ENCODE peak calls at places on chromosomes 13 and 19, in ten cellular contexts. A is CD8-positive, alpha-beta T cell; N is PC-9; K is IMR-90; V is tibial nerve; I is omental fat pad; R is colonic mucosa; H is OCI-LY7; L is mesothelial cell of epicardium; Q is CD4-positive, alpha-beta T cell. D is an unnamed sample.

GRCh38 chr13:50370303-50370950 is 355.2 kb downstream of the KCNRG start:
- DNase-seq in Q (no peak), V (no peak), A (no peak), I (no peak), L (no peak), R (no peak), N (no peak), H (peak), K (no peak), D (peak)

GRCh38 chr19:43625918-43626579 is 6.6 kb upstream of the ZNF428 start:
- DNase-seq in R (peak), V (no peak), A (no peak), K (no peak), I (no peak), L (no peak), Q (no peak), H (no peak), N (no peak), D (no peak)

GRCh38 chr19:58020129-58020528 is 13.7 kb upstream of the ZSCAN1 start:
- DNase-seq in K (no peak), N (no peak), R (no peak), L (no peak), H (no peak), A (no peak), Q (no peak), I (no peak), V (no peak), D (no peak)

GRCh38 chr13:48853381-48854102 is 122.2 kb upstream of the FNDC3A start:
- DNase-seq in I (no peak), R (no peak), K (peak), H (no peak), N (no peak), Q (no peak), A (no peak), L (no peak), V (no peak), D (no peak)

GRCh38 chr13:114017028-114017630 is 43.3 kb upstream of the C13orf46 start:
- DNase-seq in R (no peak), Q (no peak), A (no peak), L (no peak), K (peak), I (no peak), N (no peak), H (no peak), V (no peak), D (no peak)

GRCh38 chr19:45817010-45817724 is 2.1 kb upstream of the RSPH6A start:
- DNase-seq in V (peak), K (peak), A (peak), L (peak), R (peak), H (peak), Q (peak), N (peak), I (peak), D (peak)

GRCh38 chr19:38221919-38222828 is 1.8 kb downstream of the DPF1 start:
- DNase-seq in A (no peak), L (no peak), I (no peak), H (no peak), R (no peak), Q (no peak), N (no peak), V (no peak), K (no peak), D (no peak)

GRCh38 chr19:48487944-48488343 is 18.8 kb downstream of the CYTH2 start:
- DNase-seq in Q (no peak), A (no peak), R (peak), N (peak), V (no peak), K (peak), I (peak), L (no peak), H (no peak), D (no peak)

GRCh38 chr13:54185785-54186184 is 1157.2 kb downstream of the OLFM4 start:
- DNase-seq in L (no peak), R (no peak), I (no peak), A (no peak), K (no peak), Q (no peak), N (peak), V (no peak), H (no peak), D (no peak)

GRCh38 chr19:5026706-5027273 is 57.9 kb downstream of the KDM4B start:
- DNase-seq in R (no peak), L (no peak), N (no peak), V (no peak), K (no peak), Q (no peak), H (no peak), A (no peak), I (no peak), D (no peak)
- TF ChIP-seq CTCF in R (no peak), L (no peak), N (no peak), V (no peak), K (peak), Q (no peak), H (peak), A (no peak), I (no peak), D (no peak)

DNA sequence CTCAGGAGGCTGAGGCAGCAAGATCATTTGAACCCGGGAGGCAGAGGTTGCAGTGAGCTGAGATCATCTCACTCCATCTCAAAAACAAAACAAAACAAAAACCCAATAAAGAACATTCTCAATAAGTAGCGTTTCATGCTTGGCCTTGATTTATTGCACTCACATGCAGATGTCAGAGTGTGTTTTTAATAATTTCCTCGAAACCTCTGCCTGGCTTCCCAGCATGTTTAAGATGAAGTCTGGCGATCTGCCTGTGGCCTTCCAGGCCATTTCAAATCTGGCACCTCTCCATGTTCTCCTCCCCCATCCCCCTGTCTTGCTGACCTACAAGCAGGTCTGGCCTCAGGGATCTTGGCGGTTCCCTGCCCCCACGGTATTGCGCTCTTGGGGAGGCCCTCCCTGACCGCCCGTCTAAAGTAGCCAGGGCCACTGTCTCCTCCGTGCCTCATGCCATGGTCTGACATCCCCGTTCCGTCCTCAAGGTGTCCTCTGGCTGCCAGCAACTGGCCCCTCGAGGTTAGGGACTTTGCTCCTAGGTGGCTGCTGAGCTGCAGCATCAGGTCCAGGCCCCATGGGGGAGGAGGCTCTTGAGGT is 1.6 kb downstream of the WDR88 start:
- DNase-seq in H (no peak), Q (no peak), R (no peak), K (no peak), N (no peak), A (no peak), V (no peak), I (no peak), L (no peak), D (no peak)
- TF ChIP-seq CTCF in H (no peak), Q (no peak), R (no peak), K (no peak), N (no peak), A (no peak), V (no peak), I (no peak), L (no peak), D (no peak)

GRCh38 chr13:79662882-79663281 is 181.9 kb downstream of the NDFIP2 start:
- DNase-seq in K (no peak), H (no peak), R (peak), L (no peak), N (no peak), I (no peak), A (no peak), V (no peak), Q (no peak), D (no peak)
- TF ChIP-seq CTCF in K (no peak), H (no peak), R (no peak), L (no peak), N (no peak), I (no peak), A (no peak), V (no peak), Q (no peak), D (no peak)

GRCh38 chr19:55209430-55210119 is at the start of gene PTPRH:
- DNase-seq in I (no peak), Q (no peak), R (peak), H (no peak), K (no peak), A (no peak), V (no peak), N (peak), L (no peak), D (no peak)

GRCh38 chr19:55208880-55209429 is 346 bp downstream of the PTPRH start:
- DNase-seq in H (no peak), L (no peak), I (no peak), R (no peak), N (peak), V (no peak), Q (no peak), K (no peak), A (no peak), D (no peak)

GRCh38 chr19:55210120-55210493 is 806 bp upstream of the PTPRH start:
- DNase-seq in N (peak), Q (no peak), R (no peak), V (no peak), A (no peak), K (peak), I (no peak), H (no peak), L (no peak), D (no peak)

GRCh38 chr19:55213547-55213946 is 4.2 kb upstream of the PTPRH start:
- DNase-seq in H (no peak), R (no peak), K (no peak), Q (no peak), V (no peak), A (no peak), I (no peak), L (no peak), N (no peak), D (no peak)

GRCh38 chr19:55212447-55212846 is 3.1 kb upstream of the PTPRH start:
- DNase-seq in L (no peak), R (peak), K (no peak), N (no peak), Q (no peak), H (peak), A (no peak), V (no peak), I (no peak), D (no peak)
- TF ChIP-seq CTCF in L (peak), R (peak), K (peak), N (peak), Q (no peak), H (peak), A (no peak), V (no peak), I (no peak), D (peak)